ENCODE peak calls at places on chromosomes 12 and 14, in ten cellular contexts. One of them, this sample, is unnamed.

GRCh38 chr12:45730116-45730841 is 773 bp downstream of the ARID2 start:
- DNase-seq in A549: no peak
- DNase-seq in NCI-H526 treated with DMSO at 0.1 percent for 48 hours: peak
- DNase-seq in MM.1S: peak
- DNase-seq in sigmoid colon: peak
- DNase-seq in activated CD4-positive, CD25-positive, alpha-beta regulatory T cell: peak
- DNase-seq in HFF-Myc: no peak
- DNase-seq in Kasumi-1: peak
- DNase-seq in left ventricle myocardium inferior: peak
- DNase-seq in NCI-H1105: peak
- DNase-seq in this sample: peak

GRCh38 chr12:22215467-22216253 is 118.8 kb downstream of the ST8SIA1 start:
- DNase-seq in sigmoid colon: no peak
- DNase-seq in Kasumi-1: no peak
- DNase-seq in activated CD4-positive, CD25-positive, alpha-beta regulatory T cell: no peak
- DNase-seq in left ventricle myocardium inferior: no peak
- DNase-seq in A549: no peak
- DNase-seq in NCI-H1105: no peak
- DNase-seq in NCI-H526 treated with DMSO at 0.1 percent for 48 hours: no peak
- DNase-seq in HFF-Myc: no peak
- DNase-seq in MM.1S: no peak
- DNase-seq in this sample: no peak

GRCh38 chr14:65866422-65866821 is 453.9 kb downstream of the FUT8 start:
- DNase-seq in activated CD4-positive, CD25-positive, alpha-beta regulatory T cell: no peak
- DNase-seq in NCI-H526 treated with DMSO at 0.1 percent for 48 hours: no peak
- DNase-seq in left ventricle myocardium inferior: no peak
- DNase-seq in MM.1S: no peak
- DNase-seq in Kasumi-1: no peak
- DNase-seq in A549: no peak
- DNase-seq in NCI-H1105: no peak
- DNase-seq in HFF-Myc: peak
- DNase-seq in sigmoid colon: no peak
- DNase-seq in this sample: no peak

GRCh38 chr14:103896578-103896977 is 31.7 kb upstream of the TDRD9 start:
- DNase-seq in NCI-H526 treated with DMSO at 0.1 percent for 48 hours: no peak
- DNase-seq in sigmoid colon: no peak
- DNase-seq in left ventricle myocardium inferior: no peak
- DNase-seq in activated CD4-positive, CD25-positive, alpha-beta regulatory T cell: no peak
- DNase-seq in Kasumi-1: no peak
- DNase-seq in NCI-H1105: no peak
- DNase-seq in MM.1S: no peak
- DNase-seq in A549: no peak
- DNase-seq in HFF-Myc: no peak
- DNase-seq in this sample: no peak

GRCh38 chr12:92593734-92594402 is 108.9 kb upstream of the PLEKHG7 start:
- DNase-seq in A549: peak
- DNase-seq in sigmoid colon: peak
- DNase-seq in NCI-H526 treated with DMSO at 0.1 percent for 48 hours: no peak
- DNase-seq in activated CD4-positive, CD25-positive, alpha-beta regulatory T cell: peak
- DNase-seq in left ventricle myocardium inferior: no peak
- DNase-seq in MM.1S: peak
- DNase-seq in Kasumi-1: peak
- DNase-seq in NCI-H1105: no peak
- DNase-seq in HFF-Myc: peak
- DNase-seq in this sample: peak

GRCh38 chr12:60257063-60257462 is 661.2 kb downstream of the SLC16A7 start:
- DNase-seq in HFF-Myc: peak
- DNase-seq in MM.1S: no peak
- DNase-seq in NCI-H526 treated with DMSO at 0.1 percent for 48 hours: no peak
- DNase-seq in Kasumi-1: no peak
- DNase-seq in sigmoid colon: no peak
- DNase-seq in A549: peak
- DNase-seq in activated CD4-positive, CD25-positive, alpha-beta regulatory T cell: no peak
- DNase-seq in NCI-H1105: no peak
- DNase-seq in left ventricle myocardium inferior: no peak
- DNase-seq in this sample: no peak

GRCh38 chr12:69274861-69275260 is 35.5 kb downstream of the CPSF6 start:
- DNase-seq in activated CD4-positive, CD25-positive, alpha-beta regulatory T cell: no peak
- DNase-seq in Kasumi-1: no peak
- DNase-seq in A549: no peak
- DNase-seq in left ventricle myocardium inferior: no peak
- DNase-seq in NCI-H526 treated with DMSO at 0.1 percent for 48 hours: no peak
- DNase-seq in NCI-H1105: no peak
- DNase-seq in sigmoid colon: no peak
- DNase-seq in MM.1S: no peak
- DNase-seq in HFF-Myc: no peak
- DNase-seq in this sample: no peak

GRCh38 chr14:85583311-85583710 is 53.4 kb downstream of the FLRT2 start:
- DNase-seq in A549: no peak
- DNase-seq in Kasumi-1: no peak
- DNase-seq in activated CD4-positive, CD25-positive, alpha-beta regulatory T cell: no peak
- DNase-seq in NCI-H526 treated with DMSO at 0.1 percent for 48 hours: no peak
- DNase-seq in HFF-Myc: no peak
- DNase-seq in sigmoid colon: no peak
- DNase-seq in MM.1S: no peak
- DNase-seq in left ventricle myocardium inferior: no peak
- DNase-seq in NCI-H1105: no peak
- DNase-seq in this sample: no peak

GRCh38 chr14:38828183-38828877 is 274.7 kb downstream of the SEC23A start:
- DNase-seq in HFF-Myc: no peak
- DNase-seq in NCI-H1105: no peak
- DNase-seq in activated CD4-positive, CD25-positive, alpha-beta regulatory T cell: no peak
- DNase-seq in left ventricle myocardium inferior: no peak
- DNase-seq in MM.1S: no peak
- DNase-seq in Kasumi-1: peak
- DNase-seq in NCI-H526 treated with DMSO at 0.1 percent for 48 hours: no peak
- DNase-seq in sigmoid colon: no peak
- DNase-seq in A549: no peak
- DNase-seq in this sample: no peak

GRCh38 chr12:103523771-103524170 is 28.0 kb upstream of the C12orf42 start:
- DNase-seq in left ventricle myocardium inferior: no peak
- DNase-seq in NCI-H526 treated with DMSO at 0.1 percent for 48 hours: no peak
- DNase-seq in A549: no peak
- DNase-seq in HFF-Myc: no peak
- DNase-seq in activated CD4-positive, CD25-positive, alpha-beta regulatory T cell: no peak
- DNase-seq in MM.1S: no peak
- DNase-seq in sigmoid colon: no peak
- DNase-seq in NCI-H1105: peak
- DNase-seq in Kasumi-1: no peak
- DNase-seq in this sample: no peak

GRCh38 chr12:12898136-12898712 is 6.9 kb downstream of the GPRC5A start:
- DNase-seq in NCI-H526 treated with DMSO at 0.1 percent for 48 hours: no peak
- DNase-seq in left ventricle myocardium inferior: no peak
- DNase-seq in sigmoid colon: no peak
- DNase-seq in Kasumi-1: no peak
- DNase-seq in activated CD4-positive, CD25-positive, alpha-beta regulatory T cell: no peak
- DNase-seq in NCI-H1105: no peak
- DNase-seq in A549: no peak
- DNase-seq in HFF-Myc: no peak
- DNase-seq in MM.1S: no peak
- DNase-seq in this sample: no peak

GRCh38 chr12:20000229-20000869 is 368.0 kb upstream of the PDE3A start:
- DNase-seq in A549: no peak
- DNase-seq in NCI-H526 treated with DMSO at 0.1 percent for 48 hours: no peak
- DNase-seq in activated CD4-positive, CD25-positive, alpha-beta regulatory T cell: no peak
- DNase-seq in sigmoid colon: no peak
- DNase-seq in left ventricle myocardium inferior: no peak
- DNase-seq in Kasumi-1: no peak
- DNase-seq in HFF-Myc: no peak
- DNase-seq in MM.1S: no peak
- DNase-seq in NCI-H1105: no peak
- DNase-seq in this sample: no peak

GRCh38 chr12:53050426-53051057 is 677 bp downstream of the TNS2 start:
- DNase-seq in A549: no peak
- DNase-seq in MM.1S: no peak
- DNase-seq in sigmoid colon: no peak
- DNase-seq in HFF-Myc: no peak
- DNase-seq in left ventricle myocardium inferior: no peak
- DNase-seq in activated CD4-positive, CD25-positive, alpha-beta regulatory T cell: no peak
- DNase-seq in NCI-H1105: no peak
- DNase-seq in NCI-H526 treated with DMSO at 0.1 percent for 48 hours: no peak
- DNase-seq in Kasumi-1: no peak
- DNase-seq in this sample: no peak

GRCh38 chr12:94504386-94504785 is 44.7 kb upstream of the CEP83 start:
- DNase-seq in activated CD4-positive, CD25-positive, alpha-beta regulatory T cell: no peak
- DNase-seq in NCI-H1105: no peak
- DNase-seq in sigmoid colon: no peak
- DNase-seq in NCI-H526 treated with DMSO at 0.1 percent for 48 hours: no peak
- DNase-seq in A549: no peak
- DNase-seq in Kasumi-1: no peak
- DNase-seq in HFF-Myc: no peak
- DNase-seq in left ventricle myocardium inferior: no peak
- DNase-seq in MM.1S: no peak
- DNase-seq in this sample: no peak

GRCh38 chr12:21656931-21657335 is 709 bp downstream of the LDHB start:
- DNase-seq in HFF-Myc: peak
- DNase-seq in NCI-H1105: no peak
- DNase-seq in Kasumi-1: peak
- DNase-seq in sigmoid colon: peak
- DNase-seq in MM.1S: peak
- DNase-seq in left ventricle myocardium inferior: peak
- DNase-seq in activated CD4-positive, CD25-positive, alpha-beta regulatory T cell: no peak
- DNase-seq in A549: peak
- DNase-seq in NCI-H526 treated with DMSO at 0.1 percent for 48 hours: peak
- DNase-seq in this sample: no peak

GRCh38 chr14:97697772-97698171 is 900.6 kb downstream of the VRK1 start:
- DNase-seq in sigmoid colon: no peak
- DNase-seq in left ventricle myocardium inferior: no peak
- DNase-seq in activated CD4-positive, CD25-positive, alpha-beta regulatory T cell: no peak
- DNase-seq in A549: no peak
- DNase-seq in NCI-H1105: no peak
- DNase-seq in NCI-H526 treated with DMSO at 0.1 percent for 48 hours: no peak
- DNase-seq in HFF-Myc: no peak
- DNase-seq in MM.1S: peak
- DNase-seq in Kasumi-1: no peak
- DNase-seq in this sample: peak

This sample was measured in GM06990.